ENCODE peak calls at places on chromosomes 7 and 10, in four cellular contexts. Z is H1, E is GM12878, U is HepG2. I is an unnamed sample.

GRCh38 chr10:613217-613616 is 76.3 kb downstream of the DIP2C start:
- DNase-seq in Z (no peak), E (no peak), U (no peak), I (no peak)

GRCh38 chr7:45178241-45179225 is 20.9 kb downstream of the RAMP3 start:
- DNase-seq in Z (no peak), E (no peak), U (peak), I (peak)

GRCh38 chr10:122056431-122057094 is 67.6 kb downstream of the TACC2 start:
- DNase-seq in Z (no peak), E (no peak), U (peak), I (no peak)

GRCh38 chr7:5429857-5430611 is 6.4 kb upstream of the TNRC18 start:
- DNase-seq in Z (no peak), E (no peak), U (no peak), I (no peak)

GRCh38 chr7:21261627-21262564 is 166.0 kb upstream of the SP4 start:
- DNase-seq in Z (peak), E (peak), U (peak), I (peak)

GRCh38 chr7:55127622-55128081 is 108.8 kb downstream of the EGFR start:
- DNase-seq in Z (no peak), E (no peak), U (no peak), I (no peak)

GRCh38 chr7:15305002-15305600 is 256.7 kb downstream of the AGMO start:
- DNase-seq in Z (no peak), E (no peak), U (peak), I (peak)

GRCh38 chr7:151518105-151518780 is 1.5 kb downstream of the RHEB start:
- DNase-seq in Z (no peak), E (no peak), U (peak), I (peak)

GRCh38 chr7:28174442-28174841 is 6.2 kb downstream of the JAZF1 start:
- DNase-seq in Z (no peak), E (no peak), U (no peak), I (no peak)

GRCh38 chr10:58820862-58821559 is 308.3 kb downstream of the BICC1 start:
- DNase-seq in Z (no peak), E (no peak), U (no peak), I (no peak)

GRCh38 chr7:2529161-2530075 is 9.8 kb downstream of the LFNG start:
- DNase-seq in Z (no peak), E (no peak), U (no peak), I (no peak)

GRCh38 chr7:129494041-129494440 is 8.3 kb upstream of the SMKR1 start:
- DNase-seq in Z (no peak), E (peak), U (no peak), I (no peak)

GRCh38 chr7:104029765-104030164 is 40.3 kb upstream of the RELN start:
- DNase-seq in Z (no peak), E (no peak), U (no peak), I (no peak)

GRCh38 chr10:74949843-74950765 is 123.7 kb downstream of the KAT6B start:
- DNase-seq in Z (no peak), E (no peak), U (no peak), I (no peak)

GRCh38 chr10:58782876-58783859 is 270.5 kb downstream of the BICC1 start:
- DNase-seq in Z (no peak), E (no peak), U (no peak), I (no peak)

GRCh38 chr7:136405931-136406777 is 429.0 kb upstream of the MTPN start:
- DNase-seq in Z (peak), E (no peak), U (peak), I (peak)

GRCh38 chr10:127524869-127525268 is 24.2 kb upstream of the NPS start:
- DNase-seq in Z (no peak), E (no peak), U (no peak), I (no peak)

GRCh38 chr7:2894118-2894940 is 50.2 kb upstream of the GNA12 start:
- DNase-seq in Z (no peak), E (peak), U (no peak), I (no peak)

GRCh38 chr10:104323721-104324686 is 14.3 kb downstream of the ITPRIP start:
- DNase-seq in Z (no peak), E (no peak), U (no peak), I (no peak)

GRCh38 chr7:51290702-51291290 is 25.8 kb downstream of the COBL start:
- DNase-seq in Z (no peak), E (no peak), U (no peak), I (no peak)

GRCh38 chr10:126521354-126521753 is 133.1 kb upstream of the ADAM12 start:
- DNase-seq in Z (no peak), E (no peak), U (peak), I (no peak)

GRCh38 chr7:95276114-95276513 is 48.2 kb downstream of the PON1 start:
- DNase-seq in Z (no peak), E (no peak), U (no peak), I (no peak)

GRCh38 chr7:36985866-36986402 is 261.6 kb upstream of the AOAH start:
- DNase-seq in Z (no peak), E (no peak), U (no peak), I (no peak)

GRCh38 chr10:106107711-106108110 is 1056.8 kb downstream of the SORCS1 start:
- DNase-seq in Z (no peak), E (no peak), U (no peak), I (no peak)

GRCh38 chr7:71472962-71473361 is 341.0 kb downstream of the GALNT17 start:
- DNase-seq in Z (no peak), E (no peak), U (no peak), I (peak)

GRCh38 chr10:115951242-115951641 is 321.8 kb downstream of the GFRA1 start:
- DNase-seq in Z (no peak), E (no peak), U (no peak), I (no peak)

GRCh38 chr10:123997013-123997412 is 96.4 kb downstream of the CHST15 start:
- DNase-seq in Z (no peak), E (no peak), U (no peak), I (no peak)

GRCh38 chr7:151141855-151142685 is 25.4 kb downstream of the GBX1 start:
- DNase-seq in Z (no peak), E (no peak), U (no peak), I (no peak)

GRCh38 chr7:95723583-95724180 is 48.7 kb upstream of the DYNC1I1 start:
- DNase-seq in Z (peak), E (peak), U (peak), I (peak)

GRCh38 chr10:104617831-104618230 is 23.3 kb upstream of the SORCS3 start:
- DNase-seq in Z (no peak), E (no peak), U (no peak), I (no peak)

GRCh38 chr10:42898037-42898960 is 115.7 kb downstream of the BMS1 start:
- DNase-seq in Z (no peak), E (no peak), U (no peak), I (no peak)

GRCh38 chr7:22578048-22578770 is 78.2 kb upstream of the STEAP1B start:
- DNase-seq in Z (no peak), E (no peak), U (no peak), I (no peak)

GRCh38 chr10:26438534-26439269 is 561 bp downstream of the APBB1IP start:
- DNase-seq in Z (no peak), E (no peak), U (no peak), I (no peak)

GRCh38 chr10:484441-484924 is 205.0 kb downstream of the DIP2C start:
- DNase-seq in Z (no peak), E (no peak), U (no peak), I (no peak)

GRCh38 chr10:87092356-87092860 is 2.2 kb downstream of the GLUD1 start:
- DNase-seq in Z (no peak), E (no peak), U (no peak), I (no peak)

GRCh38 chr7:134710854-134711624 is 64.4 kb downstream of the BPGM start:
- DNase-seq in Z (no peak), E (no peak), U (no peak), I (peak)

DNA sequence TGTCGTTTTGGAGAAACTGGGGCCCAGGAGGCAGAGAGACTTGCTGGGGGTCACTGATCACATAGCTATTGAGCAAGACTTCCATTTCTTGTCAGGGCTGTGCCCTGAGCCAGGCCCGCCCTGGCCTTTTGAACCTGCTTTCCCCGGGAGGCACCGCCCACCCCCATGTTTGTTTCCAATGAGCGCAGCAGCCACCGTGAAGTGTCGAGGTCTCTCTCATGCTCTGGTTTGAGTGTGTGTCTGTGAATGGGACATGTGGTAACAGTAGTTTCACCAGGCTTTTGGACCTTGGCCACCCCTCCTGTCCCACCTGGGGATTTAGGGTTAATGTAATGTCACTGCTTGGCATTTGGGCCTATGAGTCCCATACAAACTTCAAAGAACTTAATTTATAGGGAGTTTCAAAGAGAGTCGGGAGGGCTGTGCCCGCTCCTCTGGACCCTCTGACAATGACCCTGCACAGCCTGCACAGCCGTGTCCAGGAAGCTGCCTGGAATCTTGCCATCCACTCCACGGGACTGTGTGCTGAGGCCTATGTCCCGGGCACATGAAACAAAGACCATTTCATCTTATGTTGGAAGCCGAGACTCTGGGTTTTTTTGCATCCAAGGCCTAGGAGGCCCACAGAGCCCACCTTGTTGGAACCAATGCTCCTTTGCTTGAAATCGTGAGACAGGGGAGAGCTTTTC is 6.3 kb downstream of the PRF1 start:
- DNase-seq in Z (no peak), E (no peak), U (peak), I (no peak)
- TF ChIP-seq SUZ12 in Z (no peak), E (no peak), U (no peak), I (no peak)

GRCh38 chr7:140029072-140029471 is 33.7 kb downstream of the PARP12 start:
- DNase-seq in Z (no peak), E (no peak), U (no peak), I (no peak)

GRCh38 chr7:140028311-140028710 is 34.4 kb downstream of the PARP12 start:
- DNase-seq in Z (no peak), E (no peak), U (no peak), I (no peak)

GRCh38 chr7:140025814-140026433 is 36.8 kb downstream of the PARP12 start:
- DNase-seq in Z (no peak), E (no peak), U (no peak), I (no peak)

GRCh38 chr7:140026935-140027334 is 35.8 kb downstream of the PARP12 start:
- DNase-seq in Z (no peak), E (no peak), U (no peak), I (no peak)

DNA sequence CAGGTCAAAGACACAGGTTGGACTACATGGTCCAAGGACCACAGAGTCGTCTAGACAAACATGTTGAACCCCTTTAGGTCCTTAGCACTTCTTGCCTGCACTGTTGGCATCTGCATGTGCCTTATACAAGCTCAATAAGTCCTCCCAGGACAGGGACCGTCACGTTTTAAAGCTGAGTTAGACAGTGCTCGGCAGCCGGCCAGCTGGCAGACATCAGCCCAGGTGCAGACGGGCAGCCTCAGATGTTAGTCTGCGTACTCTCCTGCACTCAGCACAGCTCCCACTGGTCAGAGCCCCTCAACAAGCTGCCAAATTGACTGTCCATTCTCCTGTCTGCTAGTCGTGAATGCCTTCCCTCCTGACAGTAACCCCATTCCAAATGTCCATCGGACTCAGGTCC is 34.9 kb downstream of the PARP12 start:
- DNase-seq in Z (no peak), E (no peak), U (no peak), I (no peak)
- TF ChIP-seq YY1 in Z (no peak), E (no peak), U (no peak), I (no peak)

GRCh38 chr10:79454259-79454658 is 8.8 kb upstream of the ZCCHC24 start:
- DNase-seq in Z (no peak), E (no peak), U (no peak), I (no peak)
- TF ChIP-seq SUZ12 in Z (no peak), E (no peak), U (no peak), I (no peak)

GRCh38 chr10:128936392-128936791 is 530.6 kb upstream of the MGMT start:
- DNase-seq in Z (no peak), E (no peak), U (no peak), I (no peak)

GRCh38 chr10:128938488-128938887 is 528.6 kb upstream of the MGMT start:
- DNase-seq in Z (no peak), E (no peak), U (no peak), I (no peak)

GRCh38 chr10:128932071-128932820 is 534.8 kb upstream of the MGMT start:
- DNase-seq in Z (no peak), E (no peak), U (no peak), I (no peak)

GRCh38 chr10:128930422-128930821 is 536.6 kb upstream of the MGMT start:
- DNase-seq in Z (no peak), E (no peak), U (no peak), I (no peak)

DNA sequence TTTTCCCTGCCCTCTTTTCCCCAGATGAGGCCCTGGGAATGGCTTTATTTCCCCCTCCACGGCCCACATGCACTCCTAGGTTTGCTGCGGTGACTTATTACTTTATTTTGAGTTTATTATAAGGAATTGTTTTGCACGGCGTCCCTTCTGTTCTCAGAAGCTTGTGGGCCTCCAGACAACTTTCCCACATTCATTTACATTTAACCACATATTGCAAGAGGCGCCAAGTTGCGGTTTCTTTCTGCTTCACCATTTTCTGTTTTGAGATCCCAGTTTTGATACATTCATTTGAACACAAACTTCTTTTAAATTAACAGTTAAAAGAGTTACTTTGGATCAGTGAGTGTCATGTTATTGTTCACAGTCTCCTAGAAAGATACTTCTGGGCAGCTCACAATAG is 532.5 kb upstream of the MGMT start:
- DNase-seq in Z (no peak), E (no peak), U (no peak), I (no peak)
- TF ChIP-seq YY1 in Z (no peak), E (no peak), U (no peak), I (no peak)

DNA sequence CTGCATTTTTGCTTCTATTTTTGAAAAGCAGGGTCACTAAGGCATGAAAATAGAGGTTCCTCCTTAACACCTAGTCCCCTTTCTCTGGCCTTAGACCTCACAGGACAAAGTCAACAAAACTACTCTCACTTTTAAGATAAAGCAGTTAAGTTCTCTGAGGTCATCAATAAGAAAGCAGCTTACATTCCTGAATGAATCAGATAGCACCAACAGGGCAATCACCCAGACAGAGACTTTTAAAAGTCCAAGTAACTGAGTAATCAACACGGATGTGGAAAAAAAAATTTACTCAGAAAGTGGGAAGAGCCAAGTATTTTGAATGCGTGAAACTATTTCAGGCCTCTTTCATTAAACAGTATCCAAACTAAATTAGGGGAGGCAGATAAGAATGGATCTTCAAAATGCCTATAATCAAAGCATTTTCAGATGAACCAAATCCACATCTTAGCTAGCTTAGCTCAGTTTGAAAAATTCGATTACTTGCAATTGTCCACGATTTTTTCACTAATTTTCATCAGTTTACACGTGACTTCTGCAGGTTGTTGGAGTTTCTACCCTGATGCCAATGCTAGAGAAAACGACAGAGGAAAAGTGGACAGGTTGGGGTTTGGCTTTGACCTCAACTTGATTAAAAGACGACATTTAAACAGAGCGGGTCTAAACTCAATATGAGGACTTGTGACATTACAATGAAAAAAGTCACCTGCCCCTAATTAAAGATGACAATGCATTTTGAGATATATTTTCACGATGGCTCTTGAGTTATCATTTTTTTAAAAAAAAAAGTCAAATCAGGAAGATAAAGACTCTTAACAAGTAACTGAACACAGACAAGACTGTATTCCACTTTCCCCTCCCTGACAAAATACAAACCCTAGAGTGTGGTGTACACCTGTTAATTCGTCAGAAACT is 1.6 kb downstream of the BEND7 start:
- DNase-seq in Z (no peak), E (no peak), U (peak), I (no peak)
- TF ChIP-seq SUZ12 in Z (no peak), E (no peak), U (no peak), I (no peak)